ENCODE peak calls at places on chromosomes 1 and 21, in five cellular contexts. M is CD8-positive, alpha-beta T cell; P is IMR-90; Z is CD4-positive, alpha-beta T cell; I is GM12865. S is an unnamed sample.

GRCh38 chr1:18642278-18643095 is 11.8 kb downstream of the PAX7 start:
- DNase-seq in M (no peak), Z (no peak), P (no peak), I (no peak), S (no peak)

GRCh38 chr1:43147625-43148319 is 24.3 kb downstream of the EBNA1BP2 start:
- DNase-seq in I (no peak), Z (no peak), P (peak), M (no peak), S (peak)

GRCh38 chr21:35398366-35398982 is 349.4 kb upstream of the RUNX1 start:
- DNase-seq in I (no peak), P (peak), M (no peak), Z (no peak), S (no peak)

GRCh38 chr1:151574575-151575529 is 34.7 kb downstream of the TUFT1 start:
- DNase-seq in Z (no peak), P (peak), M (no peak), I (peak), S (no peak)

GRCh38 chr1:34843392-34844251 is 15.9 kb downstream of the SMIM12 start:
- DNase-seq in Z (no peak), M (no peak), I (no peak), P (no peak), S (no peak)

GRCh38 chr1:213327318-213327667 is 276.3 kb downstream of the RPS6KC1 start:
- DNase-seq in P (peak), M (no peak), I (no peak), Z (no peak), S (no peak)

GRCh38 chr1:151739590-151740355 is 18.5 kb downstream of the RIIAD1 start:
- DNase-seq in P (no peak), Z (no peak), I (no peak), M (no peak), S (no peak)

GRCh38 chr1:80054129-80054528 is 1047.6 kb upstream of the ADGRL4 start:
- DNase-seq in Z (no peak), I (no peak), P (peak), M (no peak), S (no peak)

GRCh38 chr1:207983044-207983443 is 72.1 kb upstream of the CD34 start:
- DNase-seq in M (no peak), I (no peak), Z (no peak), P (no peak), S (no peak)

GRCh38 chr1:180040034-180040433 is 85.4 kb downstream of the CEP350 start:
- DNase-seq in I (no peak), Z (no peak), P (peak), M (no peak), S (no peak)

GRCh38 chr1:181676269-181676668 is 193.0 kb downstream of the CACNA1E start:
- DNase-seq in P (peak), M (no peak), I (peak), Z (no peak), S (peak)
- TF ChIP-seq CTCF in P (peak), M (no peak), I (peak), Z (no peak), S (peak)

DNA sequence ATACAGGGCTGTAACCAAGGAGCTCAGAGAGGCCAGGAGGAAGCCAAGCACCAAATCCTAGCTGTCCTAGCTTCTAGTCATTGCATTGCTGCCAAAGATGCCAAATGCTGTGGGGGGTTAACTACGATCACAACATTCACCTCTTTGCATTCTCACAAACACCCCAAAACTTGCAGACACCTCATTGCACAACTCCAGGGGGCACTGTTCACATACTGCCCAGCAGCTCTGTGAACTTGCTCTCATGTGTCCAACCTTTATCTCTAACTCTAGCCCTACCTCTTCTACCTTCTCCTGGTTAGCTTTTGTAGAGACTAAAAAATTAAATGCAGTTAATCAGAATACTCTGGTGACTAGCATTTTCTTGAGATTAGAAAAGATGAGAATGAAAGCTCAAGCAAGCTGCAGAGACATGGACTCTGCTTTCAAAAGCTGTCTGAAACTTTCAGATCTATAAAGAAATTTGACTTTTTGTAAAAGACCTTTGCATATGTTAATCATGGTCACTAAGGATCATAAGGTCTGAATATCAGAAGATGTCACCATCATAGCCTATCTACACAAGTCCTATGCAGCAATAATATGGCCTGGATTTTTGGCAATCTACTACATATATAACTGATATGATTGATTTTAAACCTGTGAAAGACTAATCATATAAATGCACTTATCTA is 14.0 kb upstream of the KIF14 start:
- DNase-seq in Z (no peak), M (no peak), P (no peak), I (peak), S (no peak)
- TF ChIP-seq CTCF in Z (no peak), M (no peak), P (peak), I (peak), S (peak)

GRCh38 chr1:38528600-38528999 is 331.0 kb downstream of the RRAGC start:
- DNase-seq in P (no peak), Z (no peak), I (no peak), M (no peak), S (no peak)
- TF ChIP-seq CTCF in P (no peak), Z (no peak), I (no peak), M (no peak), S (no peak)

DNA sequence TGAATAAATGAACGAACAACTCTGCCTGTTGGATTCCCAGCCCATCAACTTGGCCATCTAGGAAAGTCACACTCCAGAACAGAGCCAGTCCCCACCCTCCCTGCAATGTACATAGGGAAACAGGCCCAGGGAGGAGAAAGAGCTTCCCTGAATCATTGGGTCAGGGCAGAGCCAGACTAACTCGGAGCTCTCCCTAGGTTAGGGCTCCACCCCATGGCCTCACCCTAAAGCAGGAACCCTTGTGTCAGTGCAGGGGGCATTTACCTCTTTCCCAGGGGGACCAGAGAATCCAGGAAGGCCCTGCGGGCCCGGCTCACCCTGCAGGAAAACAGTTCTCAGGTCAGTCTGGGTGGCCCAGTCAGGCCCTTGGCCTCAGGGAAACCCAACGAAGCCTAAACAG is 11.6 kb downstream of the COL9A2 start:
- DNase-seq in Z (no peak), I (no peak), M (no peak), P (no peak), S (no peak)
- TF ChIP-seq CTCF in Z (no peak), I (no peak), M (no peak), P (peak), S (no peak)

DNA sequence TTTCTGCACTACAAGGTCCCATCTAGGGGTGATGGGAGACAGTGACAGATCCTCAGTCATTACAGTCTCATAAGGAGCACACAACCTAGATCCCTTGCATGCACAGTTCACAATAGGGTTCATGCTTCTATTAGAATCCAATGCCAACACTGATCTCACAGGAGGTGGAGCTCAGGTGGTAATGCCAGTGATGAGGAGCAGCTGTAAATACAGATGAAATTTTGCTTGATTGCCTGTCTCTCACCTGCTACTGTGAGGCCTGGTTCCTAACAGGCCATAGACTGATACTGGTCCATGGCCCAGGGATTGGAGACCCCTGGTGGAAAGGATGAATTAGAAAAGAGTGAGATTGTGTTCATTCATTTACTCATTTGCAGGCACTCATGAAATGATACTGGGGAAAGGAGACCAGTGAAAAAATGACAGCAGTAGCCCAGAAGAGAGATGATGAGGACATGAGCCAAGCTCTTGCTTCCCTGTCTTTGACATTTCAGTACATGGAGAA is 251.6 kb upstream of the DUSP10 start:
- DNase-seq in P (no peak), M (no peak), I (no peak), Z (no peak), S (no peak)
- TF ChIP-seq CTCF in P (no peak), M (no peak), I (no peak), Z (no peak), S (no peak)

GRCh38 chr1:234763361-234763760 is 153.4 kb upstream of the IRF2BP2 start:
- DNase-seq in M (no peak), I (no peak), P (no peak), Z (no peak), S (no peak)
- TF ChIP-seq CTCF in M (no peak), I (no peak), P (no peak), Z (no peak), S (no peak)

DNA sequence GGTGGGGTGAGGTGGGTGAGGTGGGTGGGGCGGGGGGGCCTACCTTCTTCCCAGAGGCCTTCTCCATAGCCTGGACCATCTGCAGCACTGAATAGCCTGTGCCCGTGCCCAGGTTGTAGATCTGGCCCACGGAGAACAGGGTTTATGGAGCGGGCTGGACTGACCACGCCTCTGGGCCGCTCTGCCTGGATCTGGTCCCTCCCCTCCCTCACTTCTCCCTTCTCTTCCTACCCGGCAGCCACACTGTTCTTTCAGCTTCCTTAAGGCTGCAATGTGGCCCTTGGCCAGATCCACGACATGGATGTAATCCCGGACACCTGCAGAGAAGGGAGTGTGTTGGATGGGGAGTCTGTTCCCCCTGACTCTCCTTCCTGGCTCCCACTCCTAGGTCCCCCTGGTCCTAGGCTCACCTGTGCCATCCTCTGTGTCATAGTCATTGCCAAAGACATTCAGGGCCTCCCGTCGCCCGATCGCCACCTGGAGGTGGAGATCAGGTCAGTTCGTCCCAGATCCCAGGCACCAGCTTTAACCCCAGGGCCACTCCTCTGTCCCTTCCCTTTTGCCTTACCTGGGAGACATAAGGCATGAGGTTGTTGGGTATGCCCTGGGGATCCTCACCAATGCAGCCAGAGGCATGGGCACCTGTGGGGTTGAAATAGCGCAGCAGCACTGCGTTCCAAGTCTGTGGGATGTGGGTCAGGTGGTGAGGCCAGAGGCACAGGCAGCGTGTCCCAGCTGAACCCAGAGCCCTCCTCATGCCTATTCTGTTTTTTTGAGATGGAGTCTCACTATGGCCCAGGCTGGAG is 3.9 kb downstream of the GALE start:
- DNase-seq in M (no peak), Z (no peak), P (no peak), I (no peak), S (no peak)
- TF ChIP-seq CTCF in M (no peak), Z (no peak), P (no peak), I (no peak), S (no peak)

GRCh38 chr21:45013271-45013841 is 61.0 kb upstream of the ADARB1 start:
- DNase-seq in M (no peak), Z (no peak), P (no peak), I (no peak), S (no peak)
- TF ChIP-seq CTCF in M (no peak), Z (no peak), P (no peak), I (no peak), S (no peak)

S was measured in GM13976.